ENCODE peak calls at places on chromosomes 5 and 9, in seven cellular contexts. H, J, T, Z, F, S and B are unnamed samples.

GRCh38 chr5:178238711-178239592 is 6.3 kb upstream of the PHYKPL start:
- DNase-seq in S (no peak), F (no peak), H (no peak), Z (no peak), J (no peak), T (no peak), B (no peak)

GRCh38 chr5:140925806-140926205 is 293 bp upstream of the PCDHAC1 start:
- DNase-seq in S (no peak), Z (no peak), H (peak; percentile 16), J (no peak), F (no peak), T (no peak), B (no peak)

GRCh38 chr9:99266136-99267023 is 44.3 kb downstream of the SEC61B start:
- DNase-seq in Z (peak; percentile 35), H (peak; percentile 76), J (peak; percentile 79), T (no peak), F (peak; percentile 51), S (peak; percentile 49), B (peak; percentile 42)

GRCh38 chr5:141559481-141559880 is 59.3 kb downstream of the DIAPH1 start:
- DNase-seq in S (peak; percentile 41), F (no peak), J (no peak), H (no peak), T (no peak), Z (peak; percentile 83), B (no peak)

GRCh38 chr9:14535161-14535930 is 157.9 kb downstream of the ZDHHC21 start:
- DNase-seq in S (no peak), H (no peak), Z (no peak), J (no peak), F (no peak), T (no peak), B (no peak)

GRCh38 chr9:34037626-34038025 is 11.1 kb downstream of the UBAP2 start:
- DNase-seq in S (no peak), Z (no peak), T (no peak), J (no peak), H (no peak), F (no peak), B (no peak)

GRCh38 chr9:72338631-72339030 is 26.4 kb downstream of the ZFAND5 start:
- DNase-seq in H (no peak), S (no peak), Z (no peak), T (no peak), J (no peak), F (no peak), B (no peak)

GRCh38 chr5:178119915-178120660 is 6.8 kb downstream of the N4BP3 start:
- DNase-seq in J (peak; percentile 47), Z (no peak), H (no peak), T (no peak), S (no peak), F (no peak), B (no peak)

GRCh38 chr5:72845889-72846288 is 29.4 kb downstream of the TNPO1 start:
- DNase-seq in S (no peak), F (no peak), Z (no peak), T (no peak), J (no peak), H (no peak), B (no peak)

GRCh38 chr9:83154821-83155220 is 91.9 kb upstream of the RASEF start:
- DNase-seq in H (no peak), J (no peak), S (no peak), Z (peak; percentile 15), F (no peak), T (no peak), B (no peak)

GRCh38 chr5:43780586-43780985 is 177.6 kb downstream of the NNT start:
- DNase-seq in S (no peak), F (no peak), T (no peak), H (no peak), Z (no peak), J (no peak), B (no peak)